ENCODE peak calls at places on chromosomes 7 and 10, in five cellular contexts. D, I, H, W and J are unnamed samples.

GRCh38 chr7:84412161-84412969 is 217.8 kb upstream of the SEMA3A start:
- DNase-seq in W (no peak), H (no peak), I (no peak), D (no peak), J (no peak)

GRCh38 chr10:85786401-85786899 is 580.1 kb downstream of the GRID1 start:
- DNase-seq in D (no peak), H (no peak), I (peak), W (peak), J (no peak)

GRCh38 chr10:60073397-60073780 is 167.0 kb upstream of the CCDC6 start:
- DNase-seq in H (no peak), D (no peak), I (no peak), W (no peak), J (no peak)

GRCh38 chr10:98224509-98224908 is 43.5 kb downstream of the LOXL4 start:
- DNase-seq in H (no peak), W (no peak), I (no peak), D (no peak), J (no peak)

GRCh38 chr7:42292991-42293521 is 56.0 kb upstream of the GLI3 start:
- DNase-seq in I (peak), H (no peak), W (no peak), D (no peak), J (no peak)

GRCh38 chr7:22108151-22108845 is 162.6 kb upstream of the CDCA7L start:
- DNase-seq in D (no peak), I (no peak), W (no peak), H (no peak), J (no peak)

GRCh38 chr10:119029613-119030420 is at the start of gene NANOS1:
- DNase-seq in D (no peak), W (no peak), I (no peak), H (no peak), J (no peak)

GRCh38 chr10:96626795-96627194 is 40.0 kb upstream of the TM9SF3 start:
- DNase-seq in W (no peak), H (no peak), D (no peak), I (no peak), J (no peak)

GRCh38 chr7:55572378-55573233 is at the start of gene VOPP1:
- DNase-seq in D (peak), H (peak), W (peak), I (peak), J (peak)
- TF ChIP-seq POLR2A in D (peak), H (peak), W (peak), I (peak), J (no peak)

DNA sequence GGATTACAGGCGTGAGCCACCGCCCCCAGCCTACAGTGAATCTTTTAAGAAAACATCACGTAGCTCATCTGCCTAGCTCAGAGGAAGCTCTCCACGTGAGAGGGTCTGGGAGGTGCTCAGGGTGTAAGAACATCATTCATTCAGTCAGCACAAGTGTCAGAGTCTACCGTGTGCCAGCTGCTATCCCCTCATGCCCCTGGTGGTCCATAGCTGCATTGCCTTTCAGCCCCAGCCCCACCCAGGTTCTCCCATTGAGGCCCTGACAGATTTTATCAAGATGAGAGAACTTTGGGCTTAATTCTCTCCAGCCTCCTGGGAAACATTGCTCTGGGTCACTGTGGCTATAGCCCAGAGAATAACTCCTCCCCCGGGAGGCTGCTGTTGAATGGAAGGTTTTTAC is 45.1 kb downstream of the ZNF503 start:
- DNase-seq in W (no peak), D (no peak), H (no peak), I (no peak), J (no peak)
- TF ChIP-seq CTCF in W (no peak), D (no peak), H (no peak), I (no peak), J (no peak)

GRCh38 chr10:72255977-72256729 is 17.6 kb upstream of the DDIT4 start:
- DNase-seq in H (no peak), D (no peak), W (no peak), I (no peak), J (no peak)

GRCh38 chr10:72251635-72252034 is 22.1 kb upstream of the DDIT4 start:
- DNase-seq in D (no peak), I (no peak), H (no peak), W (no peak), J (no peak)

GRCh38 chr10:72257051-72257892 is 16.5 kb upstream of the DDIT4 start:
- DNase-seq in H (peak), W (no peak), D (peak), I (no peak), J (no peak)

GRCh38 chr10:72253002-72253401 is 20.7 kb upstream of the DDIT4 start:
- DNase-seq in D (no peak), H (no peak), I (no peak), W (no peak), J (no peak)

DNA sequence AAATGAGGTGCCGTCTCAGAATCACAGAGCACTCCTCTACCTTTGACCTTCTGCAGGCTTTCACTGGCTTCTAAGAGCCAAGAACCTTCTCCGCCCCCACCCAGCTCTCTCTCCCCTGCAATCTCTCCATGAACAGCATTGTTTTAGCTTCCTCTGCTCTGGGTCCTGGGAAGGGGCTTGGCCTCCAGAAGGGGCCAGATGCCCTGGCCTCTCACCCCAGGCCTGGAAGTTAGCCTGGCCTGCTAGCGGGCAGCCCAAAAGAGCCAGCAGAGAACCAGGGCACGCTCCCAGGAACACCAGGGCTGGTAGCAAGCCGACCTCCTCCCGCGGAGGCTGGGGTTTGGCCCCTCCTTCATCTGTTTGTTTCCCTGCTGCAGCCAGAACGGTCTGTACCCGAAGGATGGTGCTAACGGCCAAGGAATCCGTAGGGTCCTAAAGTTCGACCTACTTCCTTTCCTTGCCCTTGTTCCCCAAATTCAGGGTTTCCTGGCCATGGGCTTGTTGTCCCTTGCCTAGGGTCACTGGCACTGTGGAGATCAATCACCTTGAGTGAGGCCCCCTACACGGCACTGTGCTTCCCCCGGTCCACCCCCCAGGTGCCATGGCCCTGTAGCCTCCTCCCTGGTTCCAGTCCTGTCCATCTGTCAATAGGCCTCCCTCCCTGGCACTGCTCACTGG is 18.7 kb upstream of the DDIT4 start:
- DNase-seq in W (peak), I (peak), H (peak), D (peak), J (peak)
- TF ChIP-seq POLR2A in W (peak), I (peak), H (no peak), D (peak), J (peak)

DNA sequence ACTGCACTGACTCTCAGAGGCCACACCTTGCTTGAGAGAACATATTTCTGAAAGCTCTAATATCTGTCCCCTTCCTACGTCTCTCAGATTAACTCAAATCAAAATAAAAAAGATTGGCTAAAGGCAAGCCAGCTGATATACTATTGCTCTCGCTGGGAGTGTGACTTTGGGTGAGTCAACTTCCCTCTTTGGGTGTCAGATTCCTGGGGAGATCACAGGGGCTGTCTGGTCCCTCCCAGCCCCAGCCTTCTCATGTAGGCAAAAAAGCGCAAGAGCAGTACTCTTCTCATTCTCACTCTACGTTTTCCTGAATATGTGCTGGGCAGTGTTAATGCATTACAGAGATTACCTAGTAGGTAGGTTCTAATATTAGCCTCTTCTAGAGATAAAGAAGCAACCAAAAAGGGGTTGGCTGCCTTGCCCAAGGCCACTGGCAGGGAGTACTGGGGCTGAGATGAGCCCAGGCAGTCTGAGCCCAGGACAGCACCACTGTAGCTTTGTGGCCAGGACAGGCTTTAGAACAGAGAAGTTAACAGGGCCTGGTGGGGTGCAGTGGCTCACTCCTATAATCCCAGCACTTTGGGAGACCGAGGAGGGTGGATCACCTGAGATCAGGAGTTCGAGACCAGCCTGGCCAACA is 9.1 kb upstream of the DENND2A start:
- DNase-seq in I (no peak), D (no peak), W (no peak), H (peak), J (no peak)
- TF ChIP-seq CTCF in I (no peak), D (no peak), W (no peak), H (no peak), J (no peak)

GRCh38 chr7:50472427-50472826 is 22.3 kb upstream of the FIGNL1 start:
- DNase-seq in H (no peak), I (no peak), W (no peak), D (no peak), J (no peak)

GRCh38 chr7:50471970-50472369 is 21.8 kb upstream of the FIGNL1 start:
- DNase-seq in W (no peak), D (no peak), H (no peak), I (no peak), J (no peak)

GRCh38 chr7:50474382-50475155 is 24.4 kb upstream of the FIGNL1 start:
- DNase-seq in W (no peak), D (no peak), I (no peak), H (no peak), J (no peak)

GRCh38 chr7:50475340-50475739 is 25.2 kb upstream of the FIGNL1 start:
- DNase-seq in D (no peak), H (no peak), W (no peak), I (no peak), J (no peak)

GRCh38 chr7:50473531-50473930 is 23.4 kb upstream of the FIGNL1 start:
- DNase-seq in W (no peak), H (peak), I (no peak), D (no peak), J (no peak)
- TF ChIP-seq POLR2A in W (no peak), H (no peak), I (no peak), D (no peak), J (no peak)

GRCh38 chr7:129948877-129949291 is 3.9 kb downstream of the UBE2H start:
- DNase-seq in D (peak), H (peak), W (peak), I (peak), J (peak)
- TF ChIP-seq CTCF in D (no peak), H (no peak), W (no peak), I (peak), J (no peak)

GRCh38 chr10:103659674-103660363 is 166.3 kb downstream of the NEURL1 start:
- DNase-seq in I (peak), W (peak), H (peak), D (peak), J (no peak)
- TF ChIP-seq POLR2A in I (peak), W (no peak), H (no peak), D (peak), J (peak)

GRCh38 chr10:66295602-66296001 is 630.2 kb upstream of the LRRTM3 start:
- DNase-seq in W (no peak), D (no peak), I (no peak), H (no peak), J (no peak)

GRCh38 chr10:66301078-66301477 is 624.8 kb upstream of the LRRTM3 start:
- DNase-seq in I (no peak), W (no peak), H (no peak), D (no peak), J (no peak)
- TF ChIP-seq CTCF in I (no peak), W (no peak), H (no peak), D (no peak), J (no peak)